ENCODE peak calls at places on chromosomes 11 and 22, in ten cellular contexts. A is HCT116, I is HAP-1, T is H9, K is GM23338, O is IMR-90, P is sigmoid colon, S is stomach, D is ascending aorta, N is heart left ventricle. V is an unnamed sample.
A peak's percentile ranks its signal among the peaks of the same experiment; 100 is the strongest.

GRCh38 chr11:1876361-1877063 is 15.2 kb downstream of the PRR33 start:
- DNase-seq in D (no peak), I (no peak), N (peak; percentile 82), S (peak; percentile 47), K (peak; percentile 74), T (peak; percentile 77), O (no peak), P (peak; percentile 80), A (no peak), V (peak; percentile 18)

GRCh38 chr11:6022954-6023353 is 7.6 kb downstream of the OR56A1 start:
- DNase-seq in P (no peak), O (peak; percentile 43), I (peak; percentile 11), D (no peak), N (no peak), A (peak; percentile 33), S (no peak), T (no peak), K (peak; percentile 79), V (peak; percentile 61)

GRCh38 chr22:32395107-32395506 is 16.9 kb downstream of the RTCB start:
- DNase-seq in N (no peak), K (no peak), T (no peak), O (no peak), P (no peak), I (no peak), A (no peak), S (no peak), D (no peak), V (no peak)

GRCh38 chr22:29308791-29309262 is 2.4 kb downstream of the GAS2L1 start:
- DNase-seq in P (peak; percentile 69), D (no peak), S (no peak), I (no peak), N (no peak), O (peak; percentile 65), T (no peak), K (peak; percentile 42), A (no peak), V (no peak)

GRCh38 chr22:31646186-31647019 is 15.6 kb downstream of the PISD start:
- DNase-seq in I (peak; percentile 7), K (no peak), N (no peak), S (no peak), O (peak; percentile 100), T (no peak), A (peak; percentile 91), D (no peak), P (no peak), V (no peak)

GRCh38 chr11:107591446-107592236 is 694 bp downstream of the ELMOD1 start:
- DNase-seq in N (no peak), I (no peak), T (peak; percentile 45), O (no peak), A (no peak), D (no peak), K (peak; percentile 62), P (no peak), S (no peak), V (no peak)

GRCh38 chr22:26587991-26588613 is 1.8 kb downstream of the TPST2 start:
- DNase-seq in O (no peak), S (no peak), K (no peak), D (no peak), P (no peak), T (no peak), N (no peak), A (no peak), I (no peak), V (no peak)

GRCh38 chr22:24442352-24442744 is 14.9 kb downstream of the ADORA2A start:
- DNase-seq in A (no peak), O (no peak), T (no peak), P (no peak), D (peak; percentile 33), I (no peak), N (no peak), S (peak; percentile 23), K (no peak), V (no peak)

GRCh38 chr22:44201556-44202129 is 20.9 kb downstream of the PARVG start:
- DNase-seq in N (peak; percentile 61), O (no peak), I (no peak), T (no peak), A (no peak), D (no peak), S (no peak), P (peak; percentile 52), K (no peak), V (no peak)

GRCh38 chr11:2510626-2511402 is 66.0 kb downstream of the KCNQ1 start:
- DNase-seq in I (no peak), K (no peak), O (no peak), S (peak; percentile 19), A (no peak), D (peak; percentile 57), T (no peak), P (no peak), N (peak; percentile 32), V (no peak)

GRCh38 chr22:20783844-20784723 is 10.2 kb downstream of the SERPIND1 start:
- DNase-seq in I (peak; percentile 41), P (no peak), N (no peak), T (peak; percentile 51), S (no peak), A (peak; percentile 34), O (peak; percentile 74), K (peak; percentile 83), D (no peak), V (peak; percentile 69)

GRCh38 chr22:44888491-44888941 is 121.3 kb downstream of the PHF21B start:
- DNase-seq in D (peak; percentile 43), T (peak; percentile 82), K (peak; percentile 56), S (no peak), I (no peak), N (no peak), O (no peak), A (no peak), P (no peak), V (no peak)

GRCh38 chr11:72397333-72397732 is 37.0 kb downstream of the CLPB start:
- DNase-seq in A (no peak), S (no peak), D (no peak), O (no peak), I (no peak), N (no peak), P (no peak), T (no peak), K (no peak), V (no peak)

GRCh38 chr11:64556044-64556720 is 34.8 kb upstream of the SLC22A12 start:
- DNase-seq in K (no peak), P (peak; percentile 65), S (no peak), T (no peak), I (no peak), O (no peak), A (no peak), N (no peak), D (no peak), V (no peak)
- H3K4me1 ChIP-seq in K (peaks cover 9% of the 10 kb centered on the region), P (peaks cover 19% of the 10 kb centered on the region), S (no peaks in the 10 kb centered on the region), T (peaks cover 7% of the 10 kb centered on the region), I (peaks cover 12% of the 10 kb centered on the region), O (no peaks in the 10 kb centered on the region), A (no peaks in the 10 kb centered on the region), N (peaks cover 17% of the 10 kb centered on the region), D (peaks cover 11% of the 10 kb centered on the region), V (peaks cover 19% of the 10 kb centered on the region)

GRCh38 chr22:38311331-38311635 is 6.0 kb downstream of the CSNK1E start:
- DNase-seq in P (no peak), K (no peak), T (no peak), D (no peak), O (no peak), I (no peak), A (no peak), N (peak; percentile 65), S (no peak), V (peak; percentile 56)

GRCh38 chr22:38314140-38314991 is 2.9 kb downstream of the CSNK1E start:
- DNase-seq in N (no peak), D (no peak), K (peak; percentile 35), T (no peak), S (no peak), A (no peak), O (peak; percentile 75), P (no peak), I (no peak), V (peak; percentile 76)

GRCh38 chr22:38314992-38315800 is 2.0 kb downstream of the CSNK1E start:
- DNase-seq in K (no peak), O (peak; percentile 35), A (no peak), D (no peak), I (no peak), T (no peak), S (peak; percentile 36), P (no peak), N (peak; percentile 53), V (peak; percentile 81)

GRCh38 chr22:38312261-38312800 is 4.9 kb downstream of the CSNK1E start:
- DNase-seq in I (no peak), S (no peak), A (no peak), O (peak; percentile 42), D (no peak), P (no peak), K (no peak), T (no peak), N (no peak), V (no peak)

GRCh38 chr22:38313384-38313955 is 3.8 kb downstream of the CSNK1E start:
- DNase-seq in O (peak; percentile 96), K (no peak), P (peak; percentile 95), I (no peak), D (peak; percentile 91), A (no peak), S (peak; percentile 50), T (no peak), N (peak; percentile 88), V (peak; percentile 41)
- H3K4me1 ChIP-seq in O (peaks cover 54% of the 10 kb centered on the region), K (peaks cover 69% of the 10 kb centered on the region), P (peaks cover 84% of the 10 kb centered on the region), I (peaks cover 21% of the 10 kb centered on the region), D (peaks cover 32% of the 10 kb centered on the region), A (peaks cover 7% of the 10 kb centered on the region), S (peaks cover 76% of the 10 kb centered on the region), T (peaks cover 5% of the 10 kb centered on the region), N (peaks cover 70% of the 10 kb centered on the region), V (peaks cover 64% of the 10 kb centered on the region)

GRCh38 chr11:15968461-15969130 is 387.8 kb downstream of the SOX6 start:
- DNase-seq in O (no peak), I (no peak), A (no peak), S (no peak), N (peak; percentile 36), P (no peak), D (no peak), K (peak; percentile 5), T (no peak), V (no peak)
- H3K4me1 ChIP-seq in O (peaks cover 12% of the 10 kb centered on the region), I (peaks cover 18% of the 10 kb centered on the region), A (peaks cover 2% of the 10 kb centered on the region), S (peaks cover 26% of the 10 kb centered on the region), N (peaks cover 28% of the 10 kb centered on the region), P (peaks cover 27% of the 10 kb centered on the region), D (no peaks in the 10 kb centered on the region), K (peaks cover 6% of the 10 kb centered on the region), T (no peaks in the 10 kb centered on the region), V (no peaks in the 10 kb centered on the region)

GRCh38 chr11:74463216-74463615 is 4.1 kb downstream of the KCNE3 start:
- DNase-seq in N (no peak), T (no peak), S (no peak), O (no peak), K (no peak), D (peak; percentile 54), P (no peak), A (no peak), I (no peak), V (no peak)
- H3K4me1 ChIP-seq in N (peaks cover 8% of the 10 kb centered on the region), T (peaks cover 4% of the 10 kb centered on the region), S (peaks cover 62% of the 10 kb centered on the region), O (peaks cover 4% of the 10 kb centered on the region), K (peaks cover 23% of the 10 kb centered on the region), D (no peaks in the 10 kb centered on the region), P (peaks cover 26% of the 10 kb centered on the region), A (peaks cover 2% of the 10 kb centered on the region), I (no peaks in the 10 kb centered on the region), V (peaks cover 3% of the 10 kb centered on the region)

GRCh38 chr11:46336781-46337180 is 10.5 kb upstream of the DGKZ start:
- DNase-seq in D (no peak), N (no peak), T (no peak), P (no peak), A (no peak), I (no peak), S (no peak), O (no peak), K (no peak), V (no peak)
- H3K4me1 ChIP-seq in D (peaks cover 8% of the 10 kb centered on the region), N (peaks cover 36% of the 10 kb centered on the region), T (peaks cover 23% of the 10 kb centered on the region), P (peaks cover 38% of the 10 kb centered on the region), A (no peaks in the 10 kb centered on the region), I (peaks cover 12% of the 10 kb centered on the region), S (peaks cover 31% of the 10 kb centered on the region), O (peaks cover 6% of the 10 kb centered on the region), K (peaks cover 65% of the 10 kb centered on the region), V (peaks cover 4% of the 10 kb centered on the region)